ENCODE peak calls at places on chromosome 11, in five cellular contexts. One of them, this sample, is unnamed.

GRCh38 chr11:48109046-48109666 is 107.5 kb upstream of the OR4B1 start:
- DNase-seq in esophagus muscularis mucosa: peak; percentile 24
- DNase-seq in left ventricle myocardium inferior: no peak
- DNase-seq in upper lobe of right lung: no peak
- DNase-seq in stomach: no peak
- DNase-seq in this sample: no peak

GRCh38 chr11:95652002-95652472 is 137.5 kb downstream of the FAM76B start:
- DNase-seq in left ventricle myocardium inferior: no peak
- DNase-seq in upper lobe of right lung: no peak
- DNase-seq in esophagus muscularis mucosa: no peak
- DNase-seq in stomach: no peak
- DNase-seq in this sample: peak; percentile 59

GRCh38 chr11:58912124-58912523 is 27.2 kb upstream of the GLYATL1 start:
- DNase-seq in left ventricle myocardium inferior: no peak
- DNase-seq in upper lobe of right lung: no peak
- DNase-seq in stomach: no peak
- DNase-seq in esophagus muscularis mucosa: no peak
- DNase-seq in this sample: no peak

GRCh38 chr11:15347969-15348734 is 233.4 kb downstream of the INSC start:
- DNase-seq in stomach: no peak
- DNase-seq in esophagus muscularis mucosa: peak; percentile 70
- DNase-seq in left ventricle myocardium inferior: no peak
- DNase-seq in upper lobe of right lung: no peak
- DNase-seq in this sample: no peak

GRCh38 chr11:13343931-13344717 is 66.5 kb downstream of the BMAL1 start:
- DNase-seq in stomach: peak; percentile 81
- DNase-seq in esophagus muscularis mucosa: no peak
- DNase-seq in upper lobe of right lung: no peak
- DNase-seq in left ventricle myocardium inferior: no peak
- DNase-seq in this sample: peak; percentile 59

GRCh38 chr11:91804057-91804456 is 420.6 kb upstream of the FAT3 start:
- DNase-seq in stomach: no peak
- DNase-seq in esophagus muscularis mucosa: no peak
- DNase-seq in left ventricle myocardium inferior: no peak
- DNase-seq in upper lobe of right lung: no peak
- DNase-seq in this sample: peak; percentile 27

GRCh38 chr11:2522636-2523255 is 77.9 kb downstream of the KCNQ1 start:
- DNase-seq in left ventricle myocardium inferior: no peak
- DNase-seq in upper lobe of right lung: no peak
- DNase-seq in esophagus muscularis mucosa: peak; percentile 60
- DNase-seq in stomach: peak; percentile 20
- DNase-seq in this sample: peak; percentile 1

GRCh38 chr11:26188559-26188958 is 143.4 kb upstream of the ANO3 start:
- DNase-seq in stomach: no peak
- DNase-seq in esophagus muscularis mucosa: no peak
- DNase-seq in upper lobe of right lung: no peak
- DNase-seq in left ventricle myocardium inferior: no peak
- DNase-seq in this sample: no peak

GRCh38 chr11:61510980-61511373 is 2.4 kb downstream of the LRRC10B start:
- DNase-seq in upper lobe of right lung: no peak
- DNase-seq in stomach: no peak
- DNase-seq in left ventricle myocardium inferior: no peak
- DNase-seq in esophagus muscularis mucosa: no peak
- DNase-seq in this sample: no peak

GRCh38 chr11:85180528-85180927 is 446.6 kb downstream of the DLG2 start:
- DNase-seq in left ventricle myocardium inferior: no peak
- DNase-seq in stomach: no peak
- DNase-seq in upper lobe of right lung: no peak
- DNase-seq in esophagus muscularis mucosa: no peak
- DNase-seq in this sample: no peak

GRCh38 chr11:72576661-72577060 is 97.6 kb downstream of the PDE2A start:
- DNase-seq in upper lobe of right lung: peak; percentile 49
- DNase-seq in esophagus muscularis mucosa: no peak
- DNase-seq in stomach: no peak
- DNase-seq in left ventricle myocardium inferior: no peak
- DNase-seq in this sample: peak; percentile 2

GRCh38 chr11:73029408-73029807 is 112.7 kb downstream of the FCHSD2 start:
- DNase-seq in stomach: no peak
- DNase-seq in esophagus muscularis mucosa: no peak
- DNase-seq in upper lobe of right lung: no peak
- DNase-seq in left ventricle myocardium inferior: no peak
- DNase-seq in this sample: peak; percentile 88

GRCh38 chr11:104319396-104319795 is 155.4 kb upstream of the PDGFD start:
- DNase-seq in upper lobe of right lung: no peak
- DNase-seq in stomach: no peak
- DNase-seq in esophagus muscularis mucosa: no peak
- DNase-seq in left ventricle myocardium inferior: no peak
- DNase-seq in this sample: peak; percentile 42

GRCh38 chr11:126459691-126460404 is 104.4 kb downstream of the ST3GAL4 start:
- DNase-seq in stomach: no peak
- DNase-seq in left ventricle myocardium inferior: no peak
- DNase-seq in esophagus muscularis mucosa: no peak
- DNase-seq in upper lobe of right lung: no peak
- DNase-seq in this sample: no peak

GRCh38 chr11:57778318-57779037 is 16.9 kb downstream of the CTNND1 start:
- DNase-seq in stomach: peak; percentile 95
- DNase-seq in upper lobe of right lung: peak; percentile 92
- DNase-seq in left ventricle myocardium inferior: peak; percentile 92
- DNase-seq in esophagus muscularis mucosa: peak; percentile 96
- DNase-seq in this sample: peak; percentile 72

GRCh38 chr11:73839123-73839457 is 37.6 kb downstream of the COA4 start:
- DNase-seq in left ventricle myocardium inferior: no peak
- DNase-seq in esophagus muscularis mucosa: no peak
- DNase-seq in stomach: no peak
- DNase-seq in upper lobe of right lung: no peak
- DNase-seq in this sample: no peak

GRCh38 chr11:34593085-34593484 is 27.8 kb upstream of the EHF start:
- DNase-seq in stomach: no peak
- DNase-seq in esophagus muscularis mucosa: no peak
- DNase-seq in left ventricle myocardium inferior: no peak
- DNase-seq in upper lobe of right lung: no peak
- DNase-seq in this sample: no peak

GRCh38 chr11:116500833-116501622 is 271.8 kb downstream of the BUD13 start:
- DNase-seq in upper lobe of right lung: no peak
- DNase-seq in left ventricle myocardium inferior: no peak
- DNase-seq in esophagus muscularis mucosa: no peak
- DNase-seq in stomach: no peak
- DNase-seq in this sample: peak; percentile 65

GRCh38 chr11:131370901-131371790 is 731 bp downstream of the NTM start:
- DNase-seq in upper lobe of right lung: no peak
- DNase-seq in esophagus muscularis mucosa: no peak
- DNase-seq in stomach: no peak
- DNase-seq in left ventricle myocardium inferior: no peak
- DNase-seq in this sample: no peak

GRCh38 chr11:37525336-37525735 is 927.3 kb upstream of the RAG2 start:
- DNase-seq in stomach: no peak
- DNase-seq in esophagus muscularis mucosa: no peak
- DNase-seq in left ventricle myocardium inferior: no peak
- DNase-seq in upper lobe of right lung: no peak
- DNase-seq in this sample: no peak

DNA sequence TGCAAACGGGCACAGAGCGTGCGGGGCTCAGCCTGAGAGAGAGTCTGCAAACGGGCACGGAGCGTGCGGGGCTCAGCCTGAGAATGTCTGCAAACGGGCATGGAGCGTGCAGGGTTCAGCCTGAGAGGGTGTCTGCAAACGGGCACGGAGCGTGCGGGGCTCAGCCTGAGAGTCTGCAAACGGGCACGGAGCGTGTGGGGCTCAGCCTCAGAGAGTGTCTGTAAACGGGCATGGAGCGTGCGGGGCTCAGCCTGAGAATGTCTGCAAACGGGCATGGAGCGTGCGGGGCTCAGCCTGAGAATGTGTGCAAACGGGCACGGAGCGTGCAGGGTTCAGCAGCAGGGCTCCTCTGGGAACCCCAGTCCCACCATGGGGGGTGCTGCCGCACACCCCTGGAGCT is 13.5 kb downstream of the PHRF1 start:
- DNase-seq in upper lobe of right lung: no peak
- DNase-seq in esophagus muscularis mucosa: no peak
- DNase-seq in stomach: no peak
- DNase-seq in left ventricle myocardium inferior: no peak
- DNase-seq in this sample: no peak
- H3K36me3 ChIP-seq in upper lobe of right lung: peaks cover 81% of the 10 kb centered on the region
- H3K36me3 ChIP-seq in esophagus muscularis mucosa: peaks cover 94% of the 10 kb centered on the region
- H3K36me3 ChIP-seq in stomach: peaks cover 97% of the 10 kb centered on the region
- H3K36me3 ChIP-seq in left ventricle myocardium inferior: peaks cover 91% of the 10 kb centered on the region
- H3K36me3 ChIP-seq in this sample: peaks cover 8% of the 10 kb centered on the region

GRCh38 chr11:129377739-129378138 is 2.1 kb downstream of the BARX2 start:
- DNase-seq in esophagus muscularis mucosa: no peak
- DNase-seq in stomach: no peak
- DNase-seq in left ventricle myocardium inferior: no peak
- DNase-seq in upper lobe of right lung: no peak
- DNase-seq in this sample: no peak

GRCh38 chr11:129374081-129374992 is 1.3 kb upstream of the BARX2 start:
- DNase-seq in esophagus muscularis mucosa: no peak
- DNase-seq in upper lobe of right lung: no peak
- DNase-seq in stomach: no peak
- DNase-seq in left ventricle myocardium inferior: no peak
- DNase-seq in this sample: no peak

GRCh38 chr11:129374993-129375721 is 491 bp upstream of the BARX2 start:
- DNase-seq in left ventricle myocardium inferior: no peak
- DNase-seq in stomach: peak; percentile 80
- DNase-seq in upper lobe of right lung: peak; percentile 68
- DNase-seq in esophagus muscularis mucosa: no peak
- DNase-seq in this sample: no peak

GRCh38 chr11:129375731-129376657 is at the start of gene BARX2:
- DNase-seq in upper lobe of right lung: peak; percentile 82
- DNase-seq in stomach: peak; percentile 82
- DNase-seq in esophagus muscularis mucosa: no peak
- DNase-seq in left ventricle myocardium inferior: peak; percentile 16
- DNase-seq in this sample: no peak

GRCh38 chr11:129376658-129377341 is 1.2 kb downstream of the BARX2 start:
- DNase-seq in left ventricle myocardium inferior: no peak
- DNase-seq in stomach: no peak
- DNase-seq in upper lobe of right lung: no peak
- DNase-seq in esophagus muscularis mucosa: no peak
- DNase-seq in this sample: no peak
- H3K27me3 ChIP-seq in left ventricle myocardium inferior: peaks cover 100% of the 10 kb centered on the region
- H3K27me3 ChIP-seq in stomach: peaks cover 46% of the 10 kb centered on the region
- H3K27me3 ChIP-seq in upper lobe of right lung: peaks cover 71% of the 10 kb centered on the region
- H3K27me3 ChIP-seq in esophagus muscularis mucosa: no peaks in the 10 kb centered on the region
- H3K27me3 ChIP-seq in this sample: peaks cover 64% of the 10 kb centered on the region

GRCh38 chr11:64361659-64362058 is 2.7 kb downstream of the RPS6KA4 start:
- DNase-seq in left ventricle myocardium inferior: no peak
- DNase-seq in stomach: no peak
- DNase-seq in upper lobe of right lung: no peak
- DNase-seq in esophagus muscularis mucosa: no peak
- DNase-seq in this sample: no peak
- H3K36me3 ChIP-seq in left ventricle myocardium inferior: peaks cover 61% of the 10 kb centered on the region
- H3K36me3 ChIP-seq in stomach: peaks cover 63% of the 10 kb centered on the region
- H3K36me3 ChIP-seq in upper lobe of right lung: peaks cover 54% of the 10 kb centered on the region
- H3K36me3 ChIP-seq in esophagus muscularis mucosa: peaks cover 66% of the 10 kb centered on the region
- H3K36me3 ChIP-seq in this sample: peaks cover 3% of the 10 kb centered on the region

DNA sequence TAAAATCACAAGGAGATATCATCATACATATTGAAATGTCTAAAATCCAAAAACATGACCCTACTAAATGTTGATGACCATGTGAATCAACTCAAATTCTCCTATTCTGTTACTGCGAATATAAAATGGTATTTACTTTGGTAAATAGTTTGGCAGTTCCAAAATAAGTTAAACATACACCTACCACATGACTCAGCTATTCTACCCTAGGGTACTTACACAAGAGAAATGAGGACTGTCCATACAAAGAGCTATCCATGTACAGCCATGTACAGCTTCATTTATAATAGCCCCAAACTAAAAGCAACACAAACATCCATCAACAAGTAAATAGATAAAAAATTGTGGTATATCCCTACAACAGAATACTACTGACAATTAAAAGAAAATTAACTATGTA is 346.1 kb upstream of the TENM4 start:
- DNase-seq in left ventricle myocardium inferior: no peak
- DNase-seq in esophagus muscularis mucosa: no peak
- DNase-seq in stomach: no peak
- DNase-seq in upper lobe of right lung: no peak
- DNase-seq in this sample: no peak
- H3K27me3 ChIP-seq in left ventricle myocardium inferior: no peaks in the 10 kb centered on the region
- H3K27me3 ChIP-seq in esophagus muscularis mucosa: no peaks in the 10 kb centered on the region
- H3K27me3 ChIP-seq in stomach: no peaks in the 10 kb centered on the region
- H3K27me3 ChIP-seq in upper lobe of right lung: no peaks in the 10 kb centered on the region
- H3K27me3 ChIP-seq in this sample: no peaks in the 10 kb centered on the region

GRCh38 chr11:68610452-68611116 is 73.8 kb upstream of the GAL start:
- DNase-seq in left ventricle myocardium inferior: no peak
- DNase-seq in esophagus muscularis mucosa: no peak
- DNase-seq in stomach: no peak
- DNase-seq in upper lobe of right lung: no peak
- DNase-seq in this sample: no peak

GRCh38 chr11:68615657-68616056 is 68.7 kb upstream of the GAL start:
- DNase-seq in stomach: no peak
- DNase-seq in left ventricle myocardium inferior: no peak
- DNase-seq in esophagus muscularis mucosa: no peak
- DNase-seq in upper lobe of right lung: no peak
- DNase-seq in this sample: no peak

DNA sequence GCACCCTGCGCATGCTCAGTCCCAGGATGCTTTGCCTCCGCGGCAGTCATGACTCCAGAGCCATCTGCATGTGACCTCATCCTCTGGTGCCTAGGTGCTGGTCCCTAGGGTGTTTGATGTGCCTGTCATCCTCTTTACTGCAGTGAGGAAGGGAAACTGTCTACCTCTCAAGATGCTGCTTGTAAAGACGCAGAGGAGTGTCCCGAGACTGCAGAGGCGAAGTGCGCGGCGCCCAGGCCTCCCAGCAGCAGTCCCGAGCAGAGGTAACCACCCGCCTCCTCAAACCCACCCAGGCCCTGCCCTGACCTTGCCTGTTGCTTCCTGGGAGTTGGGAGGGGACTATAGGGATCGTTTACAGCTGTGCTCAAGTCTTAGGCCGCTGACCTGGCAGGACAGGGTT is 74.6 kb upstream of the GAL start:
- DNase-seq in stomach: no peak
- DNase-seq in esophagus muscularis mucosa: no peak
- DNase-seq in upper lobe of right lung: no peak
- DNase-seq in left ventricle myocardium inferior: no peak
- DNase-seq in this sample: no peak
- H3K36me3 ChIP-seq in stomach: peaks cover 100% of the 10 kb centered on the region
- H3K36me3 ChIP-seq in esophagus muscularis mucosa: peaks cover 97% of the 10 kb centered on the region
- H3K36me3 ChIP-seq in upper lobe of right lung: peaks cover 99% of the 10 kb centered on the region
- H3K36me3 ChIP-seq in left ventricle myocardium inferior: peaks cover 99% of the 10 kb centered on the region
- H3K36me3 ChIP-seq in this sample: peaks cover 88% of the 10 kb centered on the region

GRCh38 chr11:121356357-121356756 is 63.8 kb downstream of the SC5D start:
- DNase-seq in esophagus muscularis mucosa: no peak
- DNase-seq in stomach: no peak
- DNase-seq in upper lobe of right lung: no peak
- DNase-seq in left ventricle myocardium inferior: no peak
- DNase-seq in this sample: no peak
- H3K27me3 ChIP-seq in esophagus muscularis mucosa: no peaks in the 10 kb centered on the region
- H3K27me3 ChIP-seq in stomach: no peaks in the 10 kb centered on the region
- H3K27me3 ChIP-seq in upper lobe of right lung: no peaks in the 10 kb centered on the region
- H3K27me3 ChIP-seq in left ventricle myocardium inferior: no peaks in the 10 kb centered on the region
- H3K27me3 ChIP-seq in this sample: no peaks in the 10 kb centered on the region

GRCh38 chr11:3721002-3721401 is 49.8 kb upstream of the CHRNA10 start:
- DNase-seq in esophagus muscularis mucosa: no peak
- DNase-seq in upper lobe of right lung: no peak
- DNase-seq in left ventricle myocardium inferior: no peak
- DNase-seq in stomach: no peak
- DNase-seq in this sample: no peak

GRCh38 chr11:3723014-3723708 is 52.0 kb upstream of the CHRNA10 start:
- DNase-seq in stomach: no peak
- DNase-seq in upper lobe of right lung: no peak
- DNase-seq in esophagus muscularis mucosa: no peak
- DNase-seq in left ventricle myocardium inferior: no peak
- DNase-seq in this sample: no peak

GRCh38 chr11:3722100-3722499 is 50.9 kb upstream of the CHRNA10 start:
- DNase-seq in upper lobe of right lung: no peak
- DNase-seq in left ventricle myocardium inferior: no peak
- DNase-seq in esophagus muscularis mucosa: no peak
- DNase-seq in stomach: no peak
- DNase-seq in this sample: no peak
- H3K36me3 ChIP-seq in upper lobe of right lung: peaks cover 99% of the 10 kb centered on the region
- H3K36me3 ChIP-seq in left ventricle myocardium inferior: peaks cover 98% of the 10 kb centered on the region
- H3K36me3 ChIP-seq in esophagus muscularis mucosa: peaks cover 97% of the 10 kb centered on the region
- H3K36me3 ChIP-seq in stomach: peaks cover 100% of the 10 kb centered on the region
- H3K36me3 ChIP-seq in this sample: peaks cover 13% of the 10 kb centered on the region

This sample was measured in BE2C.